ENCODE peak calls at places on chromosomes 11 and 22, in ten cellular contexts. J is caudate nucleus; X is HTR-8/SVneo; W is HFFc6; M is iris pigment epithelial cell; B is stimulated activated CD8-positive, alpha-beta memory T cell treated with anti-CD3 and anti-CD28 coated beads, Interleukin-7, amount 100 ng/mL, for 1 hour; Y is esophagus muscularis mucosa; P is heart left ventricle; I is fibroblast of the conjunctiva; T is stimulated activated CD4-positive, alpha-beta T cell treated with anti-CD3 and anti-CD28 coated beads, Interleukin-15, amount 100 ng/mL, for 24 hours. H is an unnamed sample.

GRCh38 chr11:88631497-88631896 is 294.0 kb upstream of the CTSC start:
- DNase-seq in X (no peak), I (no peak), Y (no peak), W (no peak), B (no peak), P (no peak), J (no peak), M (peak; percentile 28), T (no peak), H (no peak)

GRCh38 chr22:50441428-50441993 is 33.3 kb downstream of the SBF1 start:
- DNase-seq in M (no peak), P (no peak), B (no peak), J (no peak), X (no peak), T (no peak), Y (no peak), I (no peak), W (no peak), H (no peak)

GRCh38 chr22:24001314-24001713 is 3.9 kb downstream of the GSTT4 start:
- DNase-seq in J (no peak), Y (no peak), M (no peak), X (no peak), P (no peak), W (no peak), I (no peak), T (no peak), B (no peak), H (peak; percentile 3)

GRCh38 chr11:120908521-120909181 is 115.3 kb upstream of the TBCEL start:
- DNase-seq in P (no peak), J (no peak), M (peak; percentile 18), I (no peak), T (no peak), Y (no peak), B (peak; percentile 10), X (no peak), W (no peak), H (no peak)

GRCh38 chr22:46044718-46045458 is 67.9 kb upstream of the WNT7B start:
- DNase-seq in T (peak; percentile 59), W (no peak), M (no peak), I (no peak), P (no peak), Y (no peak), X (no peak), J (no peak), B (no peak), H (no peak)

GRCh38 chr11:11422291-11423128 is 69.5 kb upstream of the CSNK2A3 start:
- DNase-seq in Y (no peak), X (no peak), J (no peak), W (no peak), T (no peak), M (no peak), I (no peak), P (no peak), B (no peak), H (no peak)

GRCh38 chr11:93663021-93663420 is 1.5 kb downstream of the CEP295 start:
- DNase-seq in P (no peak), J (no peak), W (no peak), B (no peak), X (no peak), Y (no peak), M (no peak), I (no peak), T (no peak), H (no peak)

GRCh38 chr22:26474687-26475086 is 8.9 kb downstream of the HPS4 start:
- DNase-seq in W (no peak), B (no peak), Y (no peak), M (peak; percentile 54), T (no peak), I (no peak), J (no peak), X (no peak), P (no peak), H (no peak)

GRCh38 chr11:65100674-65101350 is 4.8 kb downstream of the VPS51 start:
- DNase-seq in B (no peak), I (no peak), P (no peak), W (no peak), T (no peak), X (no peak), J (no peak), Y (no peak), M (no peak), H (no peak)

GRCh38 chr11:20541503-20541902 is 57.9 kb upstream of the SLC6A5 start:
- DNase-seq in X (no peak), T (no peak), I (no peak), W (no peak), P (no peak), M (no peak), J (no peak), B (no peak), Y (no peak), H (no peak)

GRCh38 chr11:61120865-61121831 is 18.9 kb downstream of the CD5 start:
- DNase-seq in T (no peak), Y (no peak), M (peak; percentile 12), X (no peak), J (no peak), W (peak; percentile 10), P (peak; percentile 42), I (no peak), B (no peak), H (no peak)

GRCh38 chr22:26556904-26557303 is 33.0 kb downstream of the TPST2 start:
- DNase-seq in X (no peak), Y (no peak), M (no peak), P (peak; percentile 30), T (no peak), B (no peak), W (no peak), J (no peak), I (no peak), H (no peak)

GRCh38 chr22:45905924-45906865 is 70.8 kb downstream of the WNT7B start:
- DNase-seq in M (peak; percentile 47), P (no peak), Y (no peak), I (peak; percentile 8), T (no peak), W (peak; percentile 22), B (no peak), J (no peak), X (no peak), H (no peak)

GRCh38 chr11:80980221-80980620 is 1539.4 kb upstream of the TENM4 start:
- DNase-seq in B (no peak), I (peak; percentile 37), X (no peak), T (no peak), Y (no peak), W (no peak), M (peak; percentile 4), J (no peak), P (no peak), H (no peak)

GRCh38 chr11:3108183-3108721 is 51.0 kb upstream of the CARS1 start:
- DNase-seq in I (no peak), M (no peak), X (no peak), B (no peak), W (no peak), J (no peak), T (no peak), Y (no peak), P (peak; percentile 4), H (no peak)

GRCh38 chr22:50683086-50683993 is 10.7 kb downstream of the SHANK3 start:
- DNase-seq in P (no peak), B (no peak), I (no peak), M (no peak), W (no peak), X (no peak), Y (no peak), T (no peak), J (no peak), H (no peak)

GRCh38 chr11:17918049-17918605 is 94.7 kb downstream of the SERGEF start:
- DNase-seq in W (no peak), T (no peak), B (no peak), Y (peak; percentile 31), M (no peak), X (no peak), J (no peak), P (no peak), I (no peak), H (no peak)

GRCh38 chr11:1702506-1702905 is 5.5 kb downstream of the KRTAP5-6 start:
- DNase-seq in I (no peak), J (no peak), X (no peak), T (no peak), Y (no peak), M (no peak), B (no peak), W (no peak), P (no peak), H (no peak)

H was measured in lung microvascular endothelial cell.